ENCODE peak calls at places on chromosomes 4 and X, in nine cellular contexts. A is ascending aorta, H is left ventricle myocardium inferior, E is cardiac muscle cell, J is PC-3, I is upper lobe of right lung, B is neuronal stem cell, K is endodermal cell, Y is tibial nerve. T is an unnamed sample. For H3K27me3, the result is how much of the 10 kb centered on the place peaks cover.

GRCh38 chr4:185541251-185541671 is 6.0 kb upstream of the PDLIM3 start:
- DNase-seq in B (no peak), K (no peak), H (peak), Y (no peak), J (no peak), A (peak), E (no peak), I (no peak), T (no peak)

GRCh38 chr4:89829470-89830138 is 7.4 kb downstream of the SNCA start:
- DNase-seq in J (no peak), A (no peak), H (no peak), Y (peak), I (no peak), B (no peak), K (no peak), E (no peak), T (no peak)

GRCh38 chrX:77436271-77436670 is 10.9 kb upstream of the FGF16 start:
- DNase-seq in A (no peak), H (no peak), J (no peak), E (peak), I (no peak), B (no peak), K (no peak), Y (no peak), T (no peak)

GRCh38 chr4:182264139-182264752 is 21.0 kb downstream of the TENM3 start:
- DNase-seq in A (no peak), B (no peak), J (no peak), E (no peak), Y (no peak), I (no peak), K (no peak), H (no peak), T (no peak)

GRCh38 chr4:76589872-76590846 is 155.1 kb downstream of the SHROOM3 start:
- DNase-seq in E (peak), H (peak), A (peak), Y (no peak), K (peak), I (peak), J (peak), B (peak), T (no peak)

GRCh38 chr4:111854494-111855087 is 290.7 kb upstream of the FAM241A start:
- DNase-seq in I (no peak), A (no peak), Y (no peak), H (no peak), E (peak), K (peak), B (peak), J (peak), T (no peak)

GRCh38 chr4:182807841-182808548 is 109.2 kb downstream of the DCTD start:
- DNase-seq in H (no peak), K (peak), B (no peak), J (no peak), I (no peak), E (no peak), A (no peak), Y (no peak), T (no peak)

GRCh38 chr4:29560452-29560851 is 1159.7 kb upstream of the PCDH7 start:
- DNase-seq in H (no peak), A (no peak), J (no peak), Y (no peak), B (no peak), K (no peak), E (no peak), I (no peak), T (no peak)

GRCh38 chrX:110003167-110004156 is 548 bp downstream of the TMEM164 start:
- DNase-seq in B (no peak), A (no peak), I (peak), H (peak), J (no peak), K (peak), Y (no peak), E (no peak), T (peak)

GRCh38 chrX:100411802-100412333 is 1.8 kb upstream of the PCDH19 start:
- DNase-seq in Y (no peak), E (no peak), J (no peak), B (no peak), H (no peak), I (no peak), K (no peak), A (no peak), T (no peak)
- H3K27me3 ChIP-seq in Y (under half), E (half or more), J (under half), B (under half), H (under half), I (under half), K (half or more), A (under half), T (half or more)

GRCh38 chrX:118522230-118522926 is 26.8 kb downstream of the DOCK11 start:
- DNase-seq in I (no peak), J (no peak), K (no peak), H (no peak), A (no peak), B (no peak), E (no peak), Y (no peak), T (no peak)

GRCh38 chrX:118524344-118524743 is 28.7 kb downstream of the DOCK11 start:
- DNase-seq in K (no peak), E (no peak), A (no peak), Y (no peak), H (no peak), B (no peak), I (no peak), J (no peak), T (no peak)

GRCh38 chrX:118526149-118526548 is 30.5 kb downstream of the DOCK11 start:
- DNase-seq in Y (no peak), A (no peak), K (no peak), J (no peak), H (no peak), B (no peak), I (no peak), E (peak), T (no peak)

GRCh38 chrX:118523920-118524319 is 28.3 kb downstream of the DOCK11 start:
- DNase-seq in Y (no peak), H (no peak), I (no peak), A (no peak), K (no peak), J (no peak), B (no peak), E (no peak), T (no peak)

GRCh38 chrX:118525146-118525725 is 29.6 kb downstream of the DOCK11 start:
- DNase-seq in A (no peak), B (no peak), K (no peak), Y (no peak), I (no peak), E (no peak), J (no peak), H (no peak), T (no peak)
- H3K27me3 ChIP-seq in A (under half), B (under half), K (under half), Y (under half), I (under half), E (under half), J (under half), H (under half), T (under half)

DNA sequence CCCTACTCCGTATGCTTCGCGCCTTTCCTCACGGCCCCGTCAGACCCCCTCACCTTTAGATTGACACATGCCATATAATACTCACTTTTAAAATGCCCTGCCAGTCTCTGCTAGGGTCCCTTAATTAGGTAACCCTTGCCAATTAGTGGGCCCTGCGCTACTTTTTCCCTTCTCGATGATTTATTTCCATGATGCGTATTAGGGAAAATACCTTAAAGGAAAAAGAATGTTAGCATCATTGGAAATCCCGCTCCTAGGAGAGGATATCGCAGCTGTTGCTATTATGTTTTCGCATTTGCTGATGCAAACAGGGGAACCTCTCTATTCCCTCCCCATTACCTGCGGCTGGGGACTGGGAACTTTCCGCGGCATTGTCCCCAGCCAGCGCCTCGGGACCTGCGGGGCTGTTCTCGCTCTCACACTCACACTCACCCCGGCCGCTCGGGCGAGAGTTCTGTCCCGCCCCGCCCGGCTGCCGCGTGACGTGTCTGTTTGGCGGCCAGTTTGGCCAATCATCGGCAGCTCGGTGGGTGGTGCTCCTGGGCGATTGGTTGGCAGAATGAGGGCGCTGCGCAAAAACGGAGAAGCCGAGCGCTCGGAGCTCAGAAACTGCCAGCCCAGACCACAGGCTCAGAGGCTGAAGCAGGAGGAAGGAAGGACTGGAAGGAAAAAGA is at the start of gene PCDH10:
- DNase-seq in K (peak), I (peak), J (peak), A (peak), H (peak), E (peak), Y (peak), B (peak), T (peak)
- H3K27me3 ChIP-seq in K (under half), I (half or more), J (under half), A (under half), H (half or more), E (half or more), Y (under half), B (under half), T (half or more)

GRCh38 chrX:16981980-16982379 is 35.5 kb downstream of the REPS2 start:
- DNase-seq in I (no peak), K (no peak), B (no peak), E (no peak), A (no peak), H (no peak), Y (no peak), J (no peak), T (no peak)
- H3K27me3 ChIP-seq in I (under half), K (under half), B (under half), E (under half), A (under half), H (under half), Y (under half), J (under half), T (under half)

DNA sequence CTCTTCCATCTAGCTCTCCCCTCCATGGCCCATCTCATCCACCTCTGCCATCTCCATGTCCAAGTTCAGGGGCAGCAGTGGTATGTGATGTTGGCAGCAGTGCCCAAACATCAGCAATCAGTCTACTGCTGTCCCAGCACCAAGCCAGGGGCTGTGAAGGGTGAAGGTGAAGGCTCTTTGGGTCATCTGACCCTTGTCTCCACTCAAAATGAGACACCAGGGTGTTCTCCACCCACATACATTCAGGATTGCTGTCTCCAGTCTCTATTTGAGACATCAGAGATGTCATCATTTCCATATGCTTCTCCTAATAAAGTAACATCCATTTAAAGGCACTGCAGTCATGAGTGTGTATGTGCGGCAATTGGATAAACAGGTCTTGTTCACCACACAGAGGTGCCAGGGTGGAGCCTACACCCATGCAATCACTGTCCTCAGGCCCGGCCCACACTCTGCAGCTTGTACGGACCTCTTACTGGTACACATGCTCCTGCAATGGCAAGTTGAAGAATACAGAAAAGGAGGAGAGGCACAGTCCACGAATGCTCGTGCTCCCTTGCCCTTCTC is 22.2 kb downstream of the MAML3 start:
- DNase-seq in H (no peak), Y (no peak), A (no peak), I (no peak), B (no peak), K (no peak), J (no peak), E (no peak), T (no peak)
- H3K27me3 ChIP-seq in H (under half), Y (under half), A (under half), I (under half), B (under half), K (under half), J (under half), E (under half), T (under half)

T was measured in gastrocnemius medialis.